ENCODE peak calls at places on chromosomes 6 and 20, in ten cellular contexts. N is T-helper 22 cell, Y is heart left ventricle, P is right cardiac atrium, I is cortex of kidney, V is IMR-90, J is GM13976, B is endothelial cell of umbilical vein, M is KBM-7, W is AG09319. R is an unnamed sample.

GRCh38 chr6:111852704-111853103 is 20.5 kb downstream of the FYN start:
- DNase-seq in I (no peak), B (no peak), M (no peak), V (peak), W (no peak), P (no peak), N (no peak), J (no peak), Y (no peak), R (no peak)

GRCh38 chr6:53335224-53335994 is 13.3 kb downstream of the ELOVL5 start:
- DNase-seq in V (no peak), W (no peak), I (no peak), N (peak), P (no peak), Y (peak), J (peak), B (no peak), M (no peak), R (peak)

GRCh38 chr6:130148181-130148580 is 74.6 kb downstream of the SAMD3 start:
- DNase-seq in M (peak), I (no peak), B (no peak), V (no peak), W (no peak), Y (no peak), J (no peak), N (no peak), P (no peak), R (peak)

GRCh38 chr20:10953437-10953836 is 279.6 kb upstream of the JAG1 start:
- DNase-seq in N (no peak), I (no peak), Y (no peak), W (no peak), V (no peak), M (no peak), P (no peak), B (no peak), J (no peak), R (no peak)

GRCh38 chr20:41275181-41275793 is 42.2 kb downstream of the ZHX3 start:
- DNase-seq in V (peak), W (no peak), P (no peak), N (no peak), I (no peak), B (peak), M (no peak), J (no peak), Y (no peak), R (no peak)

GRCh38 chr6:21423106-21423854 is 170.3 kb upstream of the SOX4 start:
- DNase-seq in I (no peak), Y (no peak), P (no peak), V (no peak), W (no peak), J (no peak), M (no peak), B (no peak), N (no peak), R (no peak)

GRCh38 chr6:111478064-111478476 is 4.9 kb downstream of the REV3L start:
- DNase-seq in Y (no peak), I (no peak), P (no peak), N (no peak), V (peak), J (no peak), B (peak), W (no peak), M (peak), R (no peak)

GRCh38 chr20:38338849-38339520 is 7.3 kb upstream of the LBP start:
- DNase-seq in P (no peak), W (no peak), J (no peak), I (no peak), Y (no peak), M (no peak), N (no peak), V (no peak), B (no peak), R (no peak)

GRCh38 chr6:142322504-142323198 is 20.8 kb downstream of the ADGRG6 start:
- DNase-seq in V (no peak), B (no peak), W (no peak), M (no peak), I (no peak), J (no peak), N (no peak), P (no peak), Y (no peak), R (no peak)

R was measured in effector memory CD4-positive, alpha-beta T cell.